ENCODE peak calls at places on chromosomes 4 and X, in eight cellular contexts. One of them, this sample, is unnamed.

GRCh38 chrX:9055354-9055753 is 21.4 kb upstream of the FAM9B start:
- DNase-seq in CD4-positive, CD25-positive, alpha-beta regulatory T cell: no peak
- DNase-seq in right atrium auricular region: no peak
- DNase-seq in mammary epithelial cell: no peak
- DNase-seq in cardiac muscle cell: no peak
- DNase-seq in aorta: no peak
- DNase-seq in HCT116: no peak
- DNase-seq in fibroblast of lung: no peak
- DNase-seq in this sample: no peak

GRCh38 chrX:42869659-42870476 is 91.9 kb upstream of the PPP1R2C start:
- DNase-seq in CD4-positive, CD25-positive, alpha-beta regulatory T cell: peak; percentile 46
- DNase-seq in right atrium auricular region: no peak
- DNase-seq in mammary epithelial cell: no peak
- DNase-seq in cardiac muscle cell: no peak
- DNase-seq in aorta: no peak
- DNase-seq in HCT116: no peak
- DNase-seq in fibroblast of lung: no peak
- DNase-seq in this sample: no peak

GRCh38 chr4:174260099-174260498 is 23.4 kb downstream of the FBXO8 start:
- DNase-seq in CD4-positive, CD25-positive, alpha-beta regulatory T cell: no peak
- DNase-seq in right atrium auricular region: no peak
- DNase-seq in mammary epithelial cell: peak; percentile 65
- DNase-seq in cardiac muscle cell: peak; percentile 91
- DNase-seq in aorta: no peak
- DNase-seq in HCT116: no peak
- DNase-seq in fibroblast of lung: peak; percentile 56
- DNase-seq in this sample: no peak

GRCh38 chr4:1522606-1523005 is 116.4 kb upstream of the NKX1-1 start:
- DNase-seq in CD4-positive, CD25-positive, alpha-beta regulatory T cell: no peak
- DNase-seq in right atrium auricular region: no peak
- DNase-seq in mammary epithelial cell: no peak
- DNase-seq in cardiac muscle cell: no peak
- DNase-seq in aorta: peak; percentile 59
- DNase-seq in HCT116: no peak
- DNase-seq in fibroblast of lung: no peak
- DNase-seq in this sample: no peak

GRCh38 chrX:133661962-133662839 is 246.9 kb upstream of the GPC4 start:
- DNase-seq in CD4-positive, CD25-positive, alpha-beta regulatory T cell: no peak
- DNase-seq in right atrium auricular region: no peak
- DNase-seq in mammary epithelial cell: no peak
- DNase-seq in cardiac muscle cell: no peak
- DNase-seq in aorta: no peak
- DNase-seq in HCT116: no peak
- DNase-seq in fibroblast of lung: no peak
- DNase-seq in this sample: peak; percentile 30

GRCh38 chr4:146255874-146256273 is 41.5 kb downstream of the REELD1 start:
- DNase-seq in CD4-positive, CD25-positive, alpha-beta regulatory T cell: no peak
- DNase-seq in right atrium auricular region: no peak
- DNase-seq in mammary epithelial cell: no peak
- DNase-seq in cardiac muscle cell: peak; percentile 83
- DNase-seq in aorta: no peak
- DNase-seq in HCT116: no peak
- DNase-seq in fibroblast of lung: peak; percentile 94
- DNase-seq in this sample: no peak

GRCh38 chr4:154622598-154622997 is 10.1 kb upstream of the FGG start:
- DNase-seq in CD4-positive, CD25-positive, alpha-beta regulatory T cell: peak; percentile 56
- DNase-seq in right atrium auricular region: no peak
- DNase-seq in mammary epithelial cell: peak; percentile 36
- DNase-seq in cardiac muscle cell: peak; percentile 55
- DNase-seq in aorta: no peak
- DNase-seq in HCT116: peak; percentile 49
- DNase-seq in fibroblast of lung: peak; percentile 53
- DNase-seq in this sample: no peak

GRCh38 chr4:120544838-120545237 is 377.7 kb downstream of the PRDM5 start:
- DNase-seq in CD4-positive, CD25-positive, alpha-beta regulatory T cell: no peak
- DNase-seq in right atrium auricular region: no peak
- DNase-seq in mammary epithelial cell: no peak
- DNase-seq in cardiac muscle cell: no peak
- DNase-seq in aorta: no peak
- DNase-seq in HCT116: no peak
- DNase-seq in fibroblast of lung: no peak
- DNase-seq in this sample: peak; percentile 66

GRCh38 chr4:80062527-80062926 is 10.5 kb downstream of the ANTXR2 start:
- DNase-seq in CD4-positive, CD25-positive, alpha-beta regulatory T cell: no peak
- DNase-seq in right atrium auricular region: no peak
- DNase-seq in mammary epithelial cell: no peak
- DNase-seq in cardiac muscle cell: no peak
- DNase-seq in aorta: no peak
- DNase-seq in HCT116: no peak
- DNase-seq in fibroblast of lung: peak; percentile 46
- DNase-seq in this sample: no peak

GRCh38 chr4:86927843-86928395 is 6.9 kb upstream of the AFF1 start:
- DNase-seq in CD4-positive, CD25-positive, alpha-beta regulatory T cell: no peak
- DNase-seq in right atrium auricular region: peak; percentile 84
- DNase-seq in mammary epithelial cell: peak; percentile 99
- DNase-seq in cardiac muscle cell: peak; percentile 98
- DNase-seq in aorta: no peak
- DNase-seq in HCT116: no peak
- DNase-seq in fibroblast of lung: peak; percentile 97
- DNase-seq in this sample: no peak

GRCh38 chr4:177087060-177087459 is 222.6 kb upstream of the NEIL3 start:
- DNase-seq in CD4-positive, CD25-positive, alpha-beta regulatory T cell: no peak
- DNase-seq in right atrium auricular region: no peak
- DNase-seq in mammary epithelial cell: no peak
- DNase-seq in cardiac muscle cell: no peak
- DNase-seq in aorta: no peak
- DNase-seq in HCT116: no peak
- DNase-seq in fibroblast of lung: no peak
- DNase-seq in this sample: no peak

GRCh38 chrX:149185087-149185486 is 320.0 kb downstream of the IDS start:
- DNase-seq in CD4-positive, CD25-positive, alpha-beta regulatory T cell: no peak
- DNase-seq in right atrium auricular region: no peak
- DNase-seq in mammary epithelial cell: peak; percentile 1
- DNase-seq in cardiac muscle cell: peak; percentile 46
- DNase-seq in aorta: no peak
- DNase-seq in HCT116: no peak
- DNase-seq in fibroblast of lung: peak; percentile 1
- DNase-seq in this sample: no peak

GRCh38 chr4:105895609-105896460 is 564 bp downstream of the NPNT start:
- DNase-seq in CD4-positive, CD25-positive, alpha-beta regulatory T cell: peak; percentile 1
- DNase-seq in right atrium auricular region: no peak
- DNase-seq in mammary epithelial cell: peak; percentile 58
- DNase-seq in cardiac muscle cell: peak; percentile 3
- DNase-seq in aorta: peak; percentile 82
- DNase-seq in HCT116: no peak
- DNase-seq in fibroblast of lung: peak; percentile 2
- DNase-seq in this sample: peak; percentile 26

GRCh38 chr4:87975466-87975865 is at the start of gene SPP1:
- DNase-seq in CD4-positive, CD25-positive, alpha-beta regulatory T cell: peak; percentile 64
- DNase-seq in right atrium auricular region: no peak
- DNase-seq in mammary epithelial cell: peak; percentile 25
- DNase-seq in cardiac muscle cell: peak; percentile 9
- DNase-seq in aorta: no peak
- DNase-seq in HCT116: no peak
- DNase-seq in fibroblast of lung: peak; percentile 68
- DNase-seq in this sample: peak; percentile 44

GRCh38 chr4:22881416-22881815 is 188.7 kb downstream of the GBA3 start:
- DNase-seq in CD4-positive, CD25-positive, alpha-beta regulatory T cell: no peak
- DNase-seq in right atrium auricular region: no peak
- DNase-seq in mammary epithelial cell: no peak
- DNase-seq in cardiac muscle cell: no peak
- DNase-seq in aorta: no peak
- DNase-seq in HCT116: no peak
- DNase-seq in fibroblast of lung: no peak
- DNase-seq in this sample: no peak

GRCh38 chrX:63652086-63652775 is 132.8 kb downstream of the ARHGEF9 start:
- DNase-seq in CD4-positive, CD25-positive, alpha-beta regulatory T cell: no peak
- DNase-seq in right atrium auricular region: no peak
- DNase-seq in mammary epithelial cell: no peak
- DNase-seq in cardiac muscle cell: no peak
- DNase-seq in aorta: no peak
- DNase-seq in HCT116: no peak
- DNase-seq in fibroblast of lung: no peak
- DNase-seq in this sample: no peak

GRCh38 chr4:101418055-101418454 is 70.7 kb upstream of the PPP3CA start:
- DNase-seq in CD4-positive, CD25-positive, alpha-beta regulatory T cell: peak; percentile 86
- DNase-seq in right atrium auricular region: no peak
- DNase-seq in mammary epithelial cell: no peak
- DNase-seq in cardiac muscle cell: peak; percentile 38
- DNase-seq in aorta: no peak
- DNase-seq in HCT116: no peak
- DNase-seq in fibroblast of lung: peak; percentile 66
- DNase-seq in this sample: no peak

GRCh38 chrX:18994713-18995112 is 10.8 kb upstream of the PHKA2 start:
- DNase-seq in CD4-positive, CD25-positive, alpha-beta regulatory T cell: no peak
- DNase-seq in right atrium auricular region: no peak
- DNase-seq in mammary epithelial cell: peak; percentile 70
- DNase-seq in cardiac muscle cell: peak; percentile 55
- DNase-seq in aorta: no peak
- DNase-seq in HCT116: no peak
- DNase-seq in fibroblast of lung: peak; percentile 88
- DNase-seq in this sample: no peak

GRCh38 chr4:163554870-163555465 is 60.5 kb downstream of the TMA16 start:
- DNase-seq in CD4-positive, CD25-positive, alpha-beta regulatory T cell: peak; percentile 45
- DNase-seq in right atrium auricular region: no peak
- DNase-seq in mammary epithelial cell: peak; percentile 8
- DNase-seq in cardiac muscle cell: peak; percentile 43
- DNase-seq in aorta: no peak
- DNase-seq in HCT116: no peak
- DNase-seq in fibroblast of lung: no peak
- DNase-seq in this sample: no peak

GRCh38 chrX:41870719-41871151 is 52.6 kb downstream of the CASK start:
- DNase-seq in CD4-positive, CD25-positive, alpha-beta regulatory T cell: no peak
- DNase-seq in right atrium auricular region: no peak
- DNase-seq in mammary epithelial cell: no peak
- DNase-seq in cardiac muscle cell: no peak
- DNase-seq in aorta: no peak
- DNase-seq in HCT116: no peak
- DNase-seq in fibroblast of lung: no peak
- DNase-seq in this sample: no peak

GRCh38 chr4:109969909-109970308 is 57.2 kb downstream of the EGF start:
- DNase-seq in CD4-positive, CD25-positive, alpha-beta regulatory T cell: peak; percentile 22
- DNase-seq in right atrium auricular region: no peak
- DNase-seq in mammary epithelial cell: no peak
- DNase-seq in cardiac muscle cell: peak; percentile 14
- DNase-seq in aorta: no peak
- DNase-seq in HCT116: no peak
- DNase-seq in fibroblast of lung: no peak
- DNase-seq in this sample: no peak

GRCh38 chr4:29805245-29805644 is 914.9 kb upstream of the PCDH7 start:
- DNase-seq in CD4-positive, CD25-positive, alpha-beta regulatory T cell: no peak
- DNase-seq in right atrium auricular region: no peak
- DNase-seq in mammary epithelial cell: no peak
- DNase-seq in cardiac muscle cell: no peak
- DNase-seq in aorta: no peak
- DNase-seq in HCT116: peak; percentile 13
- DNase-seq in fibroblast of lung: no peak
- DNase-seq in this sample: peak; percentile 25

GRCh38 chrX:47751670-47752069 is 85.0 kb upstream of the ZNF81 start:
- DNase-seq in CD4-positive, CD25-positive, alpha-beta regulatory T cell: peak; percentile 38
- DNase-seq in right atrium auricular region: no peak
- DNase-seq in mammary epithelial cell: peak; percentile 26
- DNase-seq in cardiac muscle cell: peak; percentile 60
- DNase-seq in aorta: no peak
- DNase-seq in HCT116: peak; percentile 13
- DNase-seq in fibroblast of lung: peak; percentile 2
- DNase-seq in this sample: peak; percentile 64

GRCh38 chrX:78104447-78105176 is 564 bp downstream of the PGK1 start:
- DNase-seq in CD4-positive, CD25-positive, alpha-beta regulatory T cell: peak; percentile 48
- DNase-seq in right atrium auricular region: peak; percentile 69
- DNase-seq in mammary epithelial cell: peak; percentile 46
- DNase-seq in cardiac muscle cell: peak; percentile 60
- DNase-seq in aorta: peak; percentile 77
- DNase-seq in HCT116: no peak
- DNase-seq in fibroblast of lung: peak; percentile 43
- DNase-seq in this sample: peak; percentile 46

GRCh38 chr4:172344266-172344772 is 531.1 kb downstream of the GALNTL6 start:
- DNase-seq in CD4-positive, CD25-positive, alpha-beta regulatory T cell: no peak
- DNase-seq in right atrium auricular region: no peak
- DNase-seq in mammary epithelial cell: no peak
- DNase-seq in cardiac muscle cell: no peak
- DNase-seq in aorta: no peak
- DNase-seq in HCT116: no peak
- DNase-seq in fibroblast of lung: no peak
- DNase-seq in this sample: no peak

DNA sequence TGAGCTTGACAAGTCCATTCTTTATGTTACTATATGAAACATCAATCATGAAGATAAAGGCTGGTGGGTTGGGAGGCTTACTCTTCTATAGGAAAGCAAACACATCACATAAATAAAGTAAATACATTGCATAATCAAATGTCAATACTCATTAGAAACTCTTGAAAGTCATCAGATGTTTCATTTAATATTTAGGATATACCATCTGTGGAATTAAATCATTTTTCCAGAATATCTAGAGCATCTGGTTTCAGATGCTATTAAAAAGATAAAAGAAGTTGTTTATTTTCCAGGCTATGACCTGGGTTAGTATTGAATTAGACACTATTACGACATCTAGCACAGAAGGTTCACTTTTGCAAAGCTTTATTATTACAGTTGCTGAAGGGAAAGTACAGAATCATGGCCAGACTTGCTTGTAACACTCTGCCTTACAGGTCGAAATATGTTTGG is 72.6 kb downstream of the METTL14 start:
- DNase-seq in CD4-positive, CD25-positive, alpha-beta regulatory T cell: no peak
- DNase-seq in right atrium auricular region: no peak
- DNase-seq in mammary epithelial cell: peak; percentile 73
- DNase-seq in cardiac muscle cell: peak; percentile 90
- DNase-seq in aorta: no peak
- DNase-seq in HCT116: no peak
- DNase-seq in fibroblast of lung: no peak
- DNase-seq in this sample: no peak
- H3K4me1 ChIP-seq in CD4-positive, CD25-positive, alpha-beta regulatory T cell: no peaks in the 10 kb centered on the region
- H3K4me1 ChIP-seq in right atrium auricular region: no peaks in the 10 kb centered on the region
- H3K4me1 ChIP-seq in mammary epithelial cell: no peaks in the 10 kb centered on the region
- H3K4me1 ChIP-seq in cardiac muscle cell: peaks cover 8% of the 10 kb centered on the region
- H3K4me1 ChIP-seq in aorta: peaks cover 17% of the 10 kb centered on the region
- H3K4me1 ChIP-seq in HCT116: no peaks in the 10 kb centered on the region
- H3K4me1 ChIP-seq in fibroblast of lung: peaks cover 19% of the 10 kb centered on the region
- H3K4me1 ChIP-seq in this sample: peaks cover 55% of the 10 kb centered on the region

GRCh38 chr4:19655666-19656065 is 596.0 kb upstream of the SLIT2 start:
- DNase-seq in CD4-positive, CD25-positive, alpha-beta regulatory T cell: no peak
- DNase-seq in right atrium auricular region: no peak
- DNase-seq in mammary epithelial cell: no peak
- DNase-seq in cardiac muscle cell: no peak
- DNase-seq in aorta: no peak
- DNase-seq in HCT116: no peak
- DNase-seq in fibroblast of lung: no peak
- DNase-seq in this sample: no peak
- H3K9me3 ChIP-seq in CD4-positive, CD25-positive, alpha-beta regulatory T cell: peaks cover 6% of the 10 kb centered on the region
- H3K9me3 ChIP-seq in right atrium auricular region: no peaks in the 10 kb centered on the region
- H3K9me3 ChIP-seq in mammary epithelial cell: no peaks in the 10 kb centered on the region
- H3K9me3 ChIP-seq in cardiac muscle cell: no peaks in the 10 kb centered on the region
- H3K9me3 ChIP-seq in aorta: no peaks in the 10 kb centered on the region
- H3K9me3 ChIP-seq in HCT116: no peaks in the 10 kb centered on the region
- H3K9me3 ChIP-seq in fibroblast of lung: no peaks in the 10 kb centered on the region
- H3K9me3 ChIP-seq in this sample: no peaks in the 10 kb centered on the region

GRCh38 chr4:7970031-7970946 is 30.6 kb upstream of the AFAP1 start:
- DNase-seq in CD4-positive, CD25-positive, alpha-beta regulatory T cell: peak; percentile 69
- DNase-seq in right atrium auricular region: no peak
- DNase-seq in mammary epithelial cell: peak; percentile 51
- DNase-seq in cardiac muscle cell: peak; percentile 85
- DNase-seq in aorta: no peak
- DNase-seq in HCT116: no peak
- DNase-seq in fibroblast of lung: peak; percentile 78
- DNase-seq in this sample: no peak
- H3K4me1 ChIP-seq in CD4-positive, CD25-positive, alpha-beta regulatory T cell: peaks cover 34% of the 10 kb centered on the region
- H3K4me1 ChIP-seq in right atrium auricular region: no peaks in the 10 kb centered on the region
- H3K4me1 ChIP-seq in mammary epithelial cell: peaks cover 48% of the 10 kb centered on the region
- H3K4me1 ChIP-seq in cardiac muscle cell: peaks cover 18% of the 10 kb centered on the region
- H3K4me1 ChIP-seq in aorta: no peaks in the 10 kb centered on the region
- H3K4me1 ChIP-seq in HCT116: peaks cover 51% of the 10 kb centered on the region
- H3K4me1 ChIP-seq in fibroblast of lung: peaks cover 20% of the 10 kb centered on the region
- H3K4me1 ChIP-seq in this sample: no peaks in the 10 kb centered on the region

GRCh38 chr4:152820073-152820472 is 40.3 kb downstream of the ARFIP1 start:
- DNase-seq in CD4-positive, CD25-positive, alpha-beta regulatory T cell: no peak
- DNase-seq in right atrium auricular region: no peak
- DNase-seq in mammary epithelial cell: no peak
- DNase-seq in cardiac muscle cell: no peak
- DNase-seq in aorta: no peak
- DNase-seq in HCT116: no peak
- DNase-seq in fibroblast of lung: no peak
- DNase-seq in this sample: no peak
- H3K9me3 ChIP-seq in CD4-positive, CD25-positive, alpha-beta regulatory T cell: peaks cover 11% of the 10 kb centered on the region
- H3K9me3 ChIP-seq in right atrium auricular region: no peaks in the 10 kb centered on the region
- H3K9me3 ChIP-seq in mammary epithelial cell: no peaks in the 10 kb centered on the region
- H3K9me3 ChIP-seq in cardiac muscle cell: no peaks in the 10 kb centered on the region
- H3K9me3 ChIP-seq in aorta: peaks cover 1% of the 10 kb centered on the region
- H3K9me3 ChIP-seq in HCT116: no peaks in the 10 kb centered on the region
- H3K9me3 ChIP-seq in fibroblast of lung: no peaks in the 10 kb centered on the region
- H3K9me3 ChIP-seq in this sample: no peaks in the 10 kb centered on the region

This sample was measured in testis.